ENCODE peak calls at places on chromosomes 1 and 21, in nine cellular contexts. F, E, P, Y, W, T, Q, M and V are unnamed samples.

GRCh38 chr1:79353224-79353623 is 346.7 kb upstream of the ADGRL4 start:
- DNase-seq in F (peak), E (peak), P (peak), Y (no peak), W (no peak), T (peak), Q (peak), M (peak), V (peak)

GRCh38 chr1:23591460-23592208 is 32.3 kb upstream of the ID3 start:
- DNase-seq in F (no peak), E (no peak), P (no peak), Y (no peak), W (peak), T (no peak), Q (peak), M (no peak), V (peak)

GRCh38 chr21:42471206-42471605 is 24.8 kb downstream of the RSPH1 start:
- DNase-seq in F (no peak), E (no peak), P (no peak), Y (no peak), W (no peak), T (no peak), Q (no peak), M (no peak), V (no peak)

GRCh38 chr1:164823486-164824279 is 264.7 kb downstream of the PBX1 start:
- DNase-seq in F (no peak), E (no peak), P (no peak), Y (no peak), W (no peak), T (peak), Q (no peak), M (no peak), V (peak)

GRCh38 chr21:45262616-45263015 is 25.1 kb downstream of the POFUT2 start:
- DNase-seq in F (no peak), E (no peak), P (no peak), Y (no peak), W (no peak), T (no peak), Q (peak), M (no peak), V (no peak)

GRCh38 chr1:54312874-54313316 is 93.3 kb downstream of the SSBP3 start:
- DNase-seq in F (no peak), E (no peak), P (peak), Y (no peak), W (no peak), T (peak), Q (no peak), M (peak), V (peak)

GRCh38 chr1:206048582-206048981 is 4.4 kb upstream of the RHEX start:
- DNase-seq in F (no peak), E (no peak), P (no peak), Y (peak), W (no peak), T (no peak), Q (no peak), M (no peak), V (no peak)

GRCh38 chr21:45299026-45299863 is 11.6 kb upstream of the POFUT2 start:
- DNase-seq in F (no peak), E (no peak), P (no peak), Y (no peak), W (no peak), T (no peak), Q (no peak), M (no peak), V (no peak)

GRCh38 chr1:52296345-52296744 is 69.7 kb downstream of the CC2D1B start:
- DNase-seq in F (peak), E (peak), P (peak), Y (no peak), W (no peak), T (no peak), Q (peak), M (peak), V (peak)

GRCh38 chr1:16925635-16926490 is 4.1 kb downstream of the CROCC start:
- DNase-seq in F (no peak), E (no peak), P (no peak), Y (peak), W (no peak), T (no peak), Q (no peak), M (no peak), V (no peak)

GRCh38 chr1:8395433-8395866 is 77.5 kb downstream of the SLC45A1 start:
- DNase-seq in F (no peak), E (peak), P (no peak), Y (no peak), W (no peak), T (no peak), Q (peak), M (no peak), V (no peak)

GRCh38 chr1:203084588-203085527 is 954 bp downstream of the MYOG start:
- DNase-seq in F (no peak), E (peak), P (no peak), Y (peak), W (no peak), T (no peak), Q (peak), M (no peak), V (no peak)

GRCh38 chr1:164640673-164641352 is 81.8 kb downstream of the PBX1 start:
- DNase-seq in F (no peak), E (no peak), P (no peak), Y (no peak), W (no peak), T (no peak), Q (no peak), M (no peak), V (no peak)

GRCh38 chr1:218813247-218813646 is 360.4 kb upstream of the LYPLAL1 start:
- DNase-seq in F (no peak), E (no peak), P (no peak), Y (no peak), W (no peak), T (no peak), Q (no peak), M (no peak), V (peak)

GRCh38 chr1:5850503-5850902 is 141.7 kb downstream of the NPHP4 start:
- DNase-seq in F (no peak), E (no peak), P (no peak), Y (no peak), W (no peak), T (no peak), Q (no peak), M (no peak), V (peak)

GRCh38 chr1:48043524-48043923 is 46.3 kb upstream of the TRABD2B start:
- DNase-seq in F (no peak), E (no peak), P (no peak), Y (no peak), W (no peak), T (no peak), Q (no peak), M (peak), V (no peak)

GRCh38 chr1:23477359-23478144 is 6.4 kb downstream of the ASAP3 start:
- DNase-seq in F (no peak), E (no peak), P (no peak), Y (no peak), W (no peak), T (no peak), Q (no peak), M (no peak), V (no peak)

GRCh38 chr1:182015360-182015759 is 46.2 kb downstream of the ZNF648 start:
- DNase-seq in F (no peak), E (no peak), P (no peak), Y (no peak), W (no peak), T (no peak), Q (no peak), M (no peak), V (no peak)

GRCh38 chr1:182690886-182691443 is 6.6 kb upstream of the RGS8 start:
- DNase-seq in F (no peak), E (no peak), P (no peak), Y (no peak), W (no peak), T (no peak), Q (no peak), M (no peak), V (no peak)

GRCh38 chr1:119469741-119470140 is 37.3 kb upstream of the HSD3B1 start:
- DNase-seq in F (no peak), E (no peak), P (no peak), Y (no peak), W (no peak), T (no peak), Q (no peak), M (no peak), V (no peak)

GRCh38 chr1:107546571-107546970 is 405.7 kb downstream of the NTNG1 start:
- DNase-seq in F (no peak), E (no peak), P (no peak), Y (no peak), W (no peak), T (no peak), Q (no peak), M (no peak), V (no peak)

GRCh38 chr1:43426221-43426620 is 27.5 kb downstream of the HYI start:
- DNase-seq in F (no peak), E (no peak), P (no peak), Y (no peak), W (no peak), T (no peak), Q (no peak), M (no peak), V (no peak)

GRCh38 chr1:189211742-189212141 is 1265.9 kb downstream of the BRINP3 start:
- DNase-seq in F (no peak), E (no peak), P (no peak), Y (no peak), W (no peak), T (peak), Q (no peak), M (peak), V (peak)

GRCh38 chr1:233707153-233707905 is 93.4 kb downstream of the KCNK1 start:
- DNase-seq in F (no peak), E (no peak), P (no peak), Y (no peak), W (no peak), T (peak), Q (no peak), M (peak), V (peak)

GRCh38 chr1:53505891-53506290 is 46.7 kb downstream of the DMRTB1 start:
- DNase-seq in F (no peak), E (no peak), P (no peak), Y (peak), W (no peak), T (no peak), Q (no peak), M (no peak), V (no peak)

GRCh38 chr21:34187935-34188334 is 114.6 kb downstream of the MRPS6 start:
- DNase-seq in F (no peak), E (no peak), P (no peak), Y (no peak), W (no peak), T (no peak), Q (no peak), M (no peak), V (no peak)

GRCh38 chr1:227921461-227922185 is 26.1 kb downstream of the WNT9A start:
- DNase-seq in F (no peak), E (no peak), P (no peak), Y (peak), W (no peak), T (no peak), Q (no peak), M (no peak), V (no peak)